ENCODE peak calls at places on chromosomes 13 and 19, in nine cellular contexts. A is tibial nerve, L is thoracic aorta, U is endothelial cell of umbilical vein, C is psoas muscle, G is lung, T is GM23338, Q is PC-9, W is gastrocnemius medialis. N is an unnamed sample.

GRCh38 chr13:27542220-27542619 is 78.1 kb downstream of the LNX2 start:
- DNase-seq in A (no peak), L (no peak), U (no peak), C (no peak), G (no peak), T (no peak), Q (no peak), W (no peak), N (no peak)

GRCh38 chr19:6790194-6791128 is 18.0 kb downstream of the VAV1 start:
- DNase-seq in A (no peak), L (no peak), U (no peak), C (no peak), G (no peak), T (no peak), Q (no peak), W (no peak), N (no peak)

GRCh38 chr19:29505034-29505824 is 20.6 kb upstream of the VSTM2B start:
- DNase-seq in A (no peak), L (no peak), U (no peak), C (no peak), G (no peak), T (no peak), Q (no peak), W (no peak), N (no peak)

GRCh38 chr19:30053558-30053957 is 111.5 kb downstream of the URI1 start:
- DNase-seq in A (no peak), L (no peak), U (no peak), C (no peak), G (no peak), T (no peak), Q (no peak), W (no peak), N (no peak)

GRCh38 chr19:33450689-33451088 is 70.9 kb downstream of the PEPD start:
- DNase-seq in A (no peak), L (no peak), U (no peak), C (no peak), G (no peak), T (no peak), Q (no peak), W (no peak), N (no peak)

GRCh38 chr19:37943480-37943879 is 36.5 kb downstream of the SIPA1L3 start:
- DNase-seq in A (no peak), L (no peak), U (no peak), C (no peak), G (no peak), T (no peak), Q (no peak), W (no peak), N (no peak)

GRCh38 chr13:62171697-62172096 is 756.0 kb upstream of the PCDH20 start:
- DNase-seq in A (no peak), L (no peak), U (no peak), C (no peak), G (no peak), T (no peak), Q (no peak), W (no peak), N (no peak)

GRCh38 chr13:43057653-43058317 is 34.4 kb downstream of the DNAJC15 start:
- DNase-seq in A (no peak), L (no peak), U (peak), C (no peak), G (no peak), T (peak), Q (no peak), W (no peak), N (no peak)

GRCh38 chr19:54480048-54480447 is 7.0 kb upstream of the CDC42EP5 start:
- DNase-seq in A (no peak), L (no peak), U (no peak), C (no peak), G (no peak), T (no peak), Q (peak), W (no peak), N (no peak)

GRCh38 chr13:90070362-90070761 is 1277.1 kb upstream of the MIR17HG start:
- DNase-seq in A (no peak), L (no peak), U (no peak), C (no peak), G (no peak), T (no peak), Q (no peak), W (no peak), N (no peak)

GRCh38 chr19:623175-623916 is 10.0 kb downstream of the POLRMT start:
- DNase-seq in A (no peak), L (no peak), U (no peak), C (no peak), G (no peak), T (no peak), Q (no peak), W (no peak), N (no peak)

GRCh38 chr13:72726721-72727416 is 560 bp downstream of the MZT1 start:
- DNase-seq in A (no peak), L (peak), U (no peak), C (peak), G (peak), T (peak), Q (no peak), W (no peak), N (no peak)

GRCh38 chr19:39843919-39844793 is 2.0 kb downstream of the FBL start:
- DNase-seq in A (no peak), L (no peak), U (peak), C (no peak), G (no peak), T (peak), Q (no peak), W (no peak), N (no peak)

GRCh38 chr19:43699506-43700367 is 16.1 kb upstream of the IRGC start:
- DNase-seq in A (no peak), L (no peak), U (peak), C (peak), G (no peak), T (peak), Q (no peak), W (no peak), N (no peak)

GRCh38 chr19:6616011-6616410 is 25.1 kb upstream of the CD70 start:
- DNase-seq in A (no peak), L (no peak), U (no peak), C (no peak), G (no peak), T (no peak), Q (no peak), W (no peak), N (no peak)

GRCh38 chr19:2246801-2247361 is 2.2 kb upstream of the AMH start:
- DNase-seq in A (no peak), L (no peak), U (no peak), C (peak), G (no peak), T (no peak), Q (no peak), W (no peak), N (no peak)

GRCh38 chr19:21158523-21159135 is 16.8 kb downstream of the ZNF431 start:
- DNase-seq in A (no peak), L (no peak), U (no peak), C (no peak), G (no peak), T (no peak), Q (no peak), W (no peak), N (no peak)

GRCh38 chr19:19321143-19321577 is 531 bp downstream of the MAU2 start:
- DNase-seq in A (no peak), L (no peak), U (peak), C (no peak), G (no peak), T (peak), Q (no peak), W (no peak), N (no peak)

GRCh38 chr19:18789883-18790565 is 1.1 kb downstream of the COMP start:
- DNase-seq in A (no peak), L (no peak), U (no peak), C (peak), G (no peak), T (peak), Q (no peak), W (no peak), N (no peak)

GRCh38 chr19:28633223-28634030 is 579.5 kb downstream of the UQCRFS1 start:
- DNase-seq in A (no peak), L (no peak), U (no peak), C (peak), G (peak), T (peak), Q (no peak), W (no peak), N (no peak)

GRCh38 chr19:46082728-46083050 is 41.8 kb downstream of the IGFL3 start:
- DNase-seq in A (no peak), L (no peak), U (no peak), C (no peak), G (no peak), T (no peak), Q (peak), W (no peak), N (no peak)

GRCh38 chr19:54373781-54374266 is 9.1 kb upstream of the LAIR1 start:
- DNase-seq in A (no peak), L (no peak), U (no peak), C (no peak), G (no peak), T (no peak), Q (no peak), W (no peak), N (no peak)

GRCh38 chr19:37959665-37960114 is 52.7 kb downstream of the SIPA1L3 start:
- DNase-seq in A (no peak), L (no peak), U (no peak), C (no peak), G (no peak), T (no peak), Q (no peak), W (no peak), N (no peak)

GRCh38 chr13:31038834-31039552 is 106.5 kb downstream of the TEX26 start:
- DNase-seq in A (no peak), L (no peak), U (no peak), C (no peak), G (no peak), T (no peak), Q (no peak), W (no peak), N (no peak)

GRCh38 chr19:14542721-14543328 is 13.4 kb downstream of the TECR start:
- DNase-seq in A (no peak), L (no peak), U (peak), C (no peak), G (no peak), T (no peak), Q (no peak), W (no peak), N (no peak)

GRCh38 chr13:73056054-73056962 is 2.5 kb upstream of the KLF5 start:
- DNase-seq in A (no peak), L (no peak), U (peak), C (no peak), G (no peak), T (no peak), Q (peak), W (no peak), N (peak)

GRCh38 chr13:97445504-97446187 is 11.7 kb downstream of the RAP2A start:
- DNase-seq in A (no peak), L (no peak), U (no peak), C (no peak), G (no peak), T (no peak), Q (peak), W (no peak), N (no peak)

GRCh38 chr13:24502567-24503375 is 9.8 kb downstream of the PARP4 start:
- DNase-seq in A (no peak), L (no peak), U (peak), C (peak), G (no peak), T (no peak), Q (peak), W (no peak), N (peak)

GRCh38 chr19:43354305-43354627 is 780 bp downstream of the CD177 start:
- DNase-seq in A (no peak), L (no peak), U (no peak), C (no peak), G (no peak), T (peak), Q (no peak), W (no peak), N (no peak)

GRCh38 chr13:85277753-85278152 is 521.5 kb downstream of the SLITRK6 start:
- DNase-seq in A (no peak), L (no peak), U (peak), C (no peak), G (no peak), T (no peak), Q (peak), W (no peak), N (no peak)

GRCh38 chr19:38691938-38692457 is 44.5 kb downstream of the ACTN4 start:
- DNase-seq in A (no peak), L (peak), U (no peak), C (peak), G (peak), T (no peak), Q (peak), W (peak), N (peak)

GRCh38 chr19:39499082-39499642 is 415 bp downstream of the DLL3 start:
- DNase-seq in A (no peak), L (no peak), U (no peak), C (no peak), G (no peak), T (peak), Q (no peak), W (no peak), N (no peak)

GRCh38 chr13:49877629-49878218 is 58.4 kb downstream of the SPRYD7 start:
- DNase-seq in A (no peak), L (no peak), U (no peak), C (no peak), G (no peak), T (peak), Q (no peak), W (no peak), N (no peak)

GRCh38 chr13:102970542-102970941 is 95.7 kb downstream of the SLC10A2 start:
- DNase-seq in A (no peak), L (no peak), U (no peak), C (no peak), G (no peak), T (no peak), Q (no peak), W (no peak), N (no peak)

GRCh38 chr19:45175663-45176345 is 2.2 kb downstream of the TRAPPC6A start:
- DNase-seq in A (no peak), L (no peak), U (no peak), C (no peak), G (no peak), T (no peak), Q (no peak), W (no peak), N (no peak)

GRCh38 chr13:114148521-114148855 is 16.1 kb upstream of the RASA3 start:
- DNase-seq in A (no peak), L (no peak), U (no peak), C (no peak), G (no peak), T (no peak), Q (no peak), W (no peak), N (no peak)

GRCh38 chr13:48904668-48905290 is 70.9 kb upstream of the FNDC3A start:
- DNase-seq in A (no peak), L (no peak), U (no peak), C (no peak), G (no peak), T (no peak), Q (no peak), W (no peak), N (no peak)

GRCh38 chr19:1236566-1236965 is 1.2 kb downstream of the CBARP start:
- DNase-seq in A (no peak), L (no peak), U (no peak), C (no peak), G (no peak), T (no peak), Q (no peak), W (no peak), N (no peak)

GRCh38 chr19:41995959-41996797 is 2.1 kb upstream of the ATP1A3 start:
- DNase-seq in A (no peak), L (no peak), U (no peak), C (no peak), G (no peak), T (peak), Q (no peak), W (no peak), N (no peak)

GRCh38 chr13:46526763-46527162 is 26.2 kb upstream of the LRCH1 start:
- DNase-seq in A (no peak), L (no peak), U (no peak), C (no peak), G (no peak), T (no peak), Q (no peak), W (no peak), N (no peak)

GRCh38 chr19:8821748-8822241 is 10.3 kb downstream of the ZNF558 start:
- DNase-seq in A (no peak), L (no peak), U (no peak), C (no peak), G (no peak), T (no peak), Q (no peak), W (no peak), N (no peak)

GRCh38 chr19:8831832-8832131 is 322 bp downstream of the ZNF558 start:
- DNase-seq in A (no peak), L (no peak), U (no peak), C (no peak), G (no peak), T (peak), Q (no peak), W (peak), N (no peak)

GRCh38 chr19:8827277-8827676 is 4.8 kb downstream of the ZNF558 start:
- DNase-seq in A (no peak), L (no peak), U (no peak), C (no peak), G (no peak), T (no peak), Q (no peak), W (no peak), N (no peak)

GRCh38 chr19:8831373-8831772 is 731 bp downstream of the ZNF558 start:
- DNase-seq in A (no peak), L (no peak), U (no peak), C (no peak), G (no peak), T (no peak), Q (no peak), W (no peak), N (no peak)

DNA sequence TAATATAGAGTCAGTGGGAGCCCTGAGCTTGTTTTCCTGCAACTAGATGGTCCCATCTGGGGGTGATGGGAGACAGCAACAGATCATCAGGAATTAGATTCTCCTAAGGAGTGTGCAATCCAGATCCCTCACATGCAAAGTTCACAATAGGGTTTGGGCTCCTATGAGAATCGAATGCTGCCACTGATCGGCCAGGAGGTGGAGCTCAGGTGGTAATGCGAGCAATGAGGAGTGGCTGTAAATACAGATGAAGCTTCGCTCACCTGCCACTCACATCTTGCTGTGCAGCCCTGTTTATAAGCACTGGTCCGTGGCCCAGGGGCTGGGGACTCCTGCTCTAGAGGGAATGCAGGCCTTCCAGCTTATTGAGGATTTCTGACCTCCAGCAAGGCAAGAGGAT is 5.7 kb downstream of the ZNF558 start:
- DNase-seq in A (no peak), L (no peak), U (no peak), C (no peak), G (no peak), T (peak), Q (no peak), W (no peak), N (no peak)
- H3K4me3 ChIP-seq in A (no peak), L (no peak), U (no peak), C (no peak), G (no peak), T (no peak), Q (no peak), W (no peak), N (no peak)

GRCh38 chr19:8321067-8321759 is at the start of the genes NDUFA7 and RPS28:
- DNase-seq in A (peak), L (peak), U (peak), C (peak), G (peak), T (peak), Q (peak), W (peak), N (peak)
- TF ChIP-seq CTCF in A (peak), L (no peak), U (peak), C (peak), G (peak), T (no peak), Q (peak), W (peak), N (no peak)

DNA sequence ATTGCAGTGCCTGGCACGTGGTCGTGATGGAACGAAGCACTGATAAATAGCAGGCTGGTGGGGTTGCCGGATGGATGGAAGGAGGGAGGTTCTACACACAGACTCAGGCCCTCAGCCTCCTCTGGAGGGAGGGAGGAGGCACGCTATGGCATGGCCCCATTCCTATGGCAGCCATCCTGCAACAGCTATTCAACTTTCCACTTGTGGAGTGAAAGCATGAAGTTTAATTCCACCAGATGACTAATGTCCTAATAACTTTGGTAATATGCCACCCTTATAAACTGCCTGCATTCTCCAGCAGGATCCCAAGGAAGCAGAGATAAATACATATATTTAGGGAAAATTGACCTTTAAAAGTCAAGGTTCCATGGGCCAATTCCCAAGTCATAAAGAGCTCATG is 92.4 kb downstream of the KL start:
- DNase-seq in A (no peak), L (no peak), U (no peak), C (no peak), G (no peak), T (no peak), Q (no peak), W (no peak), N (no peak)
- H3K4me3 ChIP-seq in A (no peak), L (no peak), U (no peak), C (no peak), G (no peak), T (no peak), Q (no peak), W (no peak), N (no peak)

GRCh38 chr13:60329221-60329983 is 67.6 kb upstream of the TDRD3 start:
- DNase-seq in A (no peak), L (no peak), U (peak), C (no peak), G (peak), T (peak), Q (no peak), W (no peak), N (peak)
- TF ChIP-seq CTCF in A (no peak), L (no peak), U (peak), C (no peak), G (no peak), T (peak), Q (peak), W (no peak), N (peak)

GRCh38 chr19:13028027-13028426 is 32.8 kb downstream of the NFIX start:
- DNase-seq in A (no peak), L (no peak), U (no peak), C (no peak), G (no peak), T (no peak), Q (no peak), W (no peak), N (no peak)
- H3K4me3 ChIP-seq in A (no peak), L (peak), U (no peak), C (peak), G (no peak), T (no peak), Q (no peak), W (no peak), N (no peak)

GRCh38 chr13:32713397-32713796 is 127.1 kb downstream of the PDS5B start:
- DNase-seq in A (no peak), L (no peak), U (no peak), C (no peak), G (no peak), T (no peak), Q (no peak), W (no peak), N (no peak)
- TF ChIP-seq CTCF in A (no peak), L (no peak), U (no peak), C (no peak), G (no peak), T (no peak), Q (no peak), W (no peak), N (no peak)

DNA sequence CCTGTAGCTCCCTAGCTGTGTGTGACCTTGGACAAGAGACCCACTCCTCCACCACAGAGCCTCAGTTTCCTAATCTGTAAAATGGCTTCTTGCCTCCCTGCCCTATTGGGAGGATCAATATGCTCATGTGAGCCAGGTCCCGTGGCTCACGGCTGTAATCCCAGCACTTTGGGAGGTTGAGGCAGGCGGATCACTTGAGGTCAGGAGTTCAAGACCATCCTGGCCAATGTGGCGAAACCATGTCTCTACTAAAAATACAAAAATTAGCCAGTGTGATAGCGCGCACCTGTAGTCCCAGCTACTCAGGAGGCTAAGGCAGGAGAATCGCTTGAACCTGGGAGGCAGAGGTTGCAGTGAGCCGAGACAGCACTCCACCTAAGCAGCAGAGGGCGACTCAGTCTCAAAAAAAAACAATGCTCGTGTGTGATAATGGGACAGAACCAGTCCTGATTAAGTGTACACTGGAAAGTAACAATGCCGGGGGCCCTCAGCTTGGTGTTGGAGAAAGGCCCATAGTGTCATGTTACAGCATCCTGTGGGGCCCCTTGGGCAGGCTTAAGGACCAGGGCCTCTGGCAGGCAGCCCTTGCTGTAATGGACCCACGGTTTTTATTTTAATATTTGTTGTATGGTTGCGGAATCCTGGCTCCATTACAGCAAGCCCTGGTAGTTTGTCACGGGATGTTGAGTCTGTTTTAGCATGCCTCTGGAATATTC is 6.8 kb downstream of the RPS11 start:
- DNase-seq in A (peak), L (no peak), U (peak), C (peak), G (no peak), T (peak), Q (peak), W (no peak), N (no peak)
- H3K4me3 ChIP-seq in A (no peak), L (no peak), U (no peak), C (peak), G (no peak), T (no peak), Q (no peak), W (no peak), N (no peak)

GRCh38 chr13:111068009-111068350 is 47.1 kb upstream of the ARHGEF7 start:
- DNase-seq in A (no peak), L (no peak), U (no peak), C (no peak), G (no peak), T (no peak), Q (no peak), W (no peak), N (no peak)
- TF ChIP-seq CTCF in A (no peak), L (no peak), U (no peak), C (no peak), G (no peak), T (peak), Q (peak), W (no peak), N (no peak)